ENCODE peak calls at places on chromosome 4, in six cellular contexts. I, W, R, U, Y and Z are unnamed samples.

GRCh38 chr4:184536881-184537248 is 62.5 kb upstream of the IRF2 start:
- DNase-seq in I (no peak), W (no peak), R (no peak), U (no peak), Y (no peak), Z (no peak)

GRCh38 chr4:185112104-185112503 is 31.0 kb upstream of the SLC25A4 start:
- DNase-seq in I (no peak), W (no peak), R (peak; percentile 79), U (peak; percentile 96), Y (no peak), Z (no peak)

GRCh38 chr4:100391913-100392312 is 125.9 kb downstream of the EMCN start:
- DNase-seq in I (no peak), W (no peak), R (peak; percentile 19), U (peak; percentile 37), Y (no peak), Z (no peak)

GRCh38 chr4:2320746-2321145 is 58.8 kb upstream of the MXD4 start:
- DNase-seq in I (no peak), W (no peak), R (no peak), U (no peak), Y (no peak), Z (no peak)

GRCh38 chr4:1330761-1331590 is 16.0 kb upstream of the UVSSA start:
- DNase-seq in I (peak; percentile 46), W (no peak), R (no peak), U (no peak), Y (peak; percentile 28), Z (no peak)

GRCh38 chr4:132557660-132558059 is 591.4 kb upstream of the PCDH10 start:
- DNase-seq in I (no peak), W (no peak), R (no peak), U (no peak), Y (no peak), Z (no peak)

GRCh38 chr4:22596384-22596783 is 80.5 kb upstream of the ADGRA3 start:
- DNase-seq in I (no peak), W (no peak), R (no peak), U (no peak), Y (no peak), Z (no peak)

GRCh38 chr4:119209077-119209476 is 3.4 kb upstream of the USP53 start:
- DNase-seq in I (no peak), W (no peak), R (peak; percentile 93), U (peak; percentile 97), Y (no peak), Z (peak; percentile 13)

GRCh38 chr4:2359591-2360390 is 58.7 kb downstream of the ZFYVE28 start:
- DNase-seq in I (no peak), W (no peak), R (no peak), U (no peak), Y (no peak), Z (no peak)

GRCh38 chr4:79404666-79405065 is 3.4 kb downstream of the GK2 start:
- DNase-seq in I (no peak), W (no peak), R (no peak), U (no peak), Y (no peak), Z (no peak)

GRCh38 chr4:80255374-80256095 is 10.9 kb upstream of the FGF5 start:
- DNase-seq in I (no peak), W (no peak), R (peak; percentile 76), U (no peak), Y (no peak), Z (no peak)

GRCh38 chr4:38099908-38100407 is 139.8 kb downstream of the PTTG2 start:
- DNase-seq in I (no peak), W (no peak), R (no peak), U (peak; percentile 99), Y (no peak), Z (no peak)

GRCh38 chr4:143538979-143539669 is 25.6 kb downstream of the SMARCA5 start:
- DNase-seq in I (no peak), W (no peak), R (no peak), U (no peak), Y (no peak), Z (no peak)

GRCh38 chr4:38980903-38981676 is 51.1 kb downstream of the TMEM156 start:
- DNase-seq in I (no peak), W (peak; percentile 34), R (no peak), U (peak; percentile 69), Y (no peak), Z (no peak)

GRCh38 chr4:5554376-5554775 is 154.0 kb downstream of the EVC2 start:
- DNase-seq in I (no peak), W (no peak), R (no peak), U (no peak), Y (no peak), Z (no peak)

GRCh38 chr4:174244441-174244840 is 39.0 kb downstream of the FBXO8 start:
- DNase-seq in I (no peak), W (no peak), R (no peak), U (no peak), Y (no peak), Z (no peak)

GRCh38 chr4:86586160-86586572 is 7.9 kb upstream of the PTPN13 start:
- DNase-seq in I (no peak), W (no peak), R (no peak), U (peak; percentile 43), Y (no peak), Z (peak; percentile 71)

GRCh38 chr4:8079031-8079885 is 79.4 kb downstream of the ABLIM2 start:
- DNase-seq in I (no peak), W (no peak), R (no peak), U (peak; percentile 37), Y (no peak), Z (peak; percentile 17)

GRCh38 chr4:38400946-38401345 is 263.1 kb upstream of the KLF3 start:
- DNase-seq in I (no peak), W (no peak), R (no peak), U (no peak), Y (no peak), Z (no peak)

GRCh38 chr4:89334311-89334710 is 26.7 kb upstream of the GPRIN3 start:
- DNase-seq in I (no peak), W (no peak), R (no peak), U (no peak), Y (no peak), Z (no peak)

GRCh38 chr4:126779001-126779400 is 853.8 kb upstream of the INTU start:
- DNase-seq in I (no peak), W (no peak), R (no peak), U (peak; percentile 6), Y (no peak), Z (no peak)

GRCh38 chr4:105483840-105484239 is 10.0 kb upstream of the PPA2 start:
- DNase-seq in I (no peak), W (no peak), R (no peak), U (no peak), Y (no peak), Z (no peak)

GRCh38 chr4:24473309-24473721 is 111.0 kb downstream of the DHX15 start:
- DNase-seq in I (no peak), W (peak; percentile 12), R (no peak), U (peak; percentile 41), Y (no peak), Z (no peak)

GRCh38 chr4:157121396-157121795 is 45.4 kb downstream of the GLRB start:
- DNase-seq in I (no peak), W (no peak), R (no peak), U (no peak), Y (no peak), Z (no peak)

GRCh38 chr4:83646538-83646937 is 110.6 kb downstream of the GPAT3 start:
- DNase-seq in I (no peak), W (no peak), R (no peak), U (no peak), Y (no peak), Z (no peak)

GRCh38 chr4:172202480-172203076 is 389.4 kb downstream of the GALNTL6 start:
- DNase-seq in I (no peak), W (peak; percentile 2), R (peak; percentile 8), U (peak; percentile 8), Y (no peak), Z (no peak)

GRCh38 chr4:73139245-73139644 is 69.7 kb upstream of the COX18 start:
- DNase-seq in I (no peak), W (no peak), R (no peak), U (no peak), Y (no peak), Z (no peak)